ENCODE peak calls at places on chromosomes 3 and 15, in seven cellular contexts. X is ecto neural progenitor cell, A is breast epithelium, H is progenitor cell of endocrine pancreas, M is SW 1271, Y is HS-5, Q is mucosa of descending colon. R is an unnamed sample.

GRCh38 chr3:123011484-123011883 is 16.1 kb downstream of the SEMA5B start:
- DNase-seq in M (no peak), Y (no peak), X (no peak), H (no peak), A (no peak), Q (no peak), R (no peak)

GRCh38 chr3:19489936-19490335 is 341.6 kb downstream of the KCNH8 start:
- DNase-seq in M (no peak), A (no peak), Y (no peak), X (no peak), H (no peak), Q (no peak), R (no peak)

GRCh38 chr15:75454471-75455418 is 3.3 kb upstream of the SIN3A start:
- DNase-seq in Q (peak; percentile 84), X (peak; percentile 85), H (peak; percentile 57), M (peak; percentile 96), A (no peak), Y (no peak), R (peak; percentile 78)

GRCh38 chr3:117548600-117548999 is 839.0 kb downstream of the TUSC7 start:
- DNase-seq in H (no peak), Y (no peak), A (no peak), Q (no peak), X (no peak), M (no peak), R (no peak)

GRCh38 chr3:38029400-38030125 is at the start of gene PLCD1:
- DNase-seq in Q (peak; percentile 85), X (peak; percentile 89), A (peak; percentile 62), Y (no peak), M (no peak), H (peak; percentile 63), R (peak; percentile 72)

GRCh38 chr15:29345549-29346525 is 76.2 kb upstream of the NSMCE3 start:
- DNase-seq in H (no peak), Y (no peak), A (no peak), M (no peak), Q (no peak), X (peak; percentile 64), R (no peak)

GRCh38 chr3:107979538-107979937 is 111.3 kb downstream of the CD47 start:
- DNase-seq in Y (no peak), M (no peak), A (no peak), H (no peak), Q (no peak), X (no peak), R (no peak)

GRCh38 chr3:71725279-71725991 is at the start of gene EIF4E3:
- DNase-seq in A (no peak), H (peak; percentile 15), M (no peak), Y (no peak), X (peak; percentile 66), Q (peak; percentile 68), R (peak; percentile 67)

GRCh38 chr3:157718835-157719234 is 215.6 kb upstream of the VEPH1 start:
- DNase-seq in M (no peak), X (no peak), Y (no peak), Q (no peak), A (no peak), H (no peak), R (no peak)

GRCh38 chr15:31321418-31321817 is 5.2 kb upstream of the KLF13 start:
- DNase-seq in H (no peak), M (no peak), A (no peak), Y (no peak), X (no peak), Q (no peak), R (no peak)

GRCh38 chr3:140203510-140203909 is 268.5 kb downstream of the CLSTN2 start:
- DNase-seq in A (no peak), X (no peak), Q (no peak), H (no peak), M (no peak), Y (no peak), R (no peak)

GRCh38 chr3:197266331-197266730 is 32.1 kb downstream of the DLG1 start:
- DNase-seq in X (no peak), H (no peak), Y (no peak), Q (no peak), M (no peak), A (no peak), R (no peak)

GRCh38 chr3:155664922-155665695 is 79.8 kb downstream of the PLCH1 start:
- DNase-seq in Y (peak; percentile 71), X (no peak), Q (peak; percentile 43), A (peak; percentile 75), M (no peak), H (no peak), R (no peak)

GRCh38 chr3:105613120-105613519 is 246.4 kb downstream of the ALCAM start:
- DNase-seq in Y (no peak), Q (no peak), X (no peak), H (no peak), M (no peak), A (no peak), R (no peak)

GRCh38 chr3:194204036-194204792 is 68.3 kb downstream of the HES1 start:
- DNase-seq in X (peak; percentile 66), Y (no peak), H (peak; percentile 15), M (no peak), Q (peak; percentile 39), A (no peak), R (peak; percentile 48)

R was measured in glutamatergic neuron.